ENCODE peak calls at places on chromosomes 12 and 14, in five cellular contexts. One of them, this sample, is unnamed. For H3K36me3, the result is how much of the 10 kb centered on the place peaks cover.

GRCh38 chr14:96251656-96252155 is 4.3 kb upstream of the BDKRB1 start:
- DNase-seq in tibial nerve: no peak
- DNase-seq in thyroid gland: no peak
- DNase-seq in prostate gland: no peak
- DNase-seq in gastrocnemius medialis: no peak
- DNase-seq in this sample: no peak

GRCh38 chr12:590206-590750 is 73.0 kb downstream of the NINJ2 start:
- DNase-seq in tibial nerve: no peak
- DNase-seq in thyroid gland: no peak
- DNase-seq in prostate gland: no peak
- DNase-seq in gastrocnemius medialis: no peak
- DNase-seq in this sample: no peak

GRCh38 chr12:50638482-50638880 is 125.4 kb upstream of the ATF1 start:
- DNase-seq in tibial nerve: no peak
- DNase-seq in thyroid gland: no peak
- DNase-seq in prostate gland: no peak
- DNase-seq in gastrocnemius medialis: no peak
- DNase-seq in this sample: no peak

GRCh38 chr14:103031956-103032355 is 25.4 kb downstream of the CDC42BPB start:
- DNase-seq in tibial nerve: no peak
- DNase-seq in thyroid gland: no peak
- DNase-seq in prostate gland: no peak
- DNase-seq in gastrocnemius medialis: no peak
- DNase-seq in this sample: no peak

GRCh38 chr14:103562135-103562384 is 397 bp downstream of the BAG5 start:
- DNase-seq in tibial nerve: no peak
- DNase-seq in thyroid gland: no peak
- DNase-seq in prostate gland: no peak
- DNase-seq in gastrocnemius medialis: no peak
- DNase-seq in this sample: no peak

GRCh38 chr12:5032821-5033220 is 10.9 kb upstream of the KCNA5 start:
- DNase-seq in tibial nerve: no peak
- DNase-seq in thyroid gland: no peak
- DNase-seq in prostate gland: no peak
- DNase-seq in gastrocnemius medialis: no peak
- DNase-seq in this sample: no peak

GRCh38 chr14:33985242-33985641 is 34.4 kb upstream of the EGLN3 start:
- DNase-seq in tibial nerve: no peak
- DNase-seq in thyroid gland: no peak
- DNase-seq in prostate gland: no peak
- DNase-seq in gastrocnemius medialis: no peak
- DNase-seq in this sample: no peak

GRCh38 chr14:101072531-101072930 is 169.0 kb upstream of the RTL1 start:
- DNase-seq in tibial nerve: peak
- DNase-seq in thyroid gland: no peak
- DNase-seq in prostate gland: no peak
- DNase-seq in gastrocnemius medialis: no peak
- DNase-seq in this sample: peak

GRCh38 chr14:76337619-76338545 is 38.1 kb upstream of the ESRRB start:
- DNase-seq in tibial nerve: no peak
- DNase-seq in thyroid gland: no peak
- DNase-seq in prostate gland: no peak
- DNase-seq in gastrocnemius medialis: no peak
- DNase-seq in this sample: no peak

GRCh38 chr12:43957732-43958131 is 121.9 kb downstream of the TMEM117 start:
- DNase-seq in tibial nerve: no peak
- DNase-seq in thyroid gland: no peak
- DNase-seq in prostate gland: no peak
- DNase-seq in gastrocnemius medialis: no peak
- DNase-seq in this sample: peak

GRCh38 chr12:65567820-65568219 is 256.5 kb upstream of the HMGA2 start:
- DNase-seq in tibial nerve: no peak
- DNase-seq in thyroid gland: peak
- DNase-seq in prostate gland: peak
- DNase-seq in gastrocnemius medialis: no peak
- DNase-seq in this sample: no peak

GRCh38 chr14:99682809-99683618 is 1.1 kb upstream of the CYP46A1 start:
- DNase-seq in tibial nerve: peak
- DNase-seq in thyroid gland: peak
- DNase-seq in prostate gland: peak
- DNase-seq in gastrocnemius medialis: peak
- DNase-seq in this sample: peak

GRCh38 chr14:55398679-55399078 is 13.0 kb downstream of the ATG14 start:
- DNase-seq in tibial nerve: no peak
- DNase-seq in thyroid gland: no peak
- DNase-seq in prostate gland: no peak
- DNase-seq in gastrocnemius medialis: peak
- DNase-seq in this sample: peak

GRCh38 chr14:77303417-77304156 is 17.1 kb downstream of the POMT2 start:
- DNase-seq in tibial nerve: no peak
- DNase-seq in thyroid gland: no peak
- DNase-seq in prostate gland: no peak
- DNase-seq in gastrocnemius medialis: peak
- DNase-seq in this sample: no peak

GRCh38 chr12:109518820-109519665 is 41.6 kb downstream of the UBE3B start:
- DNase-seq in tibial nerve: peak
- DNase-seq in thyroid gland: peak
- DNase-seq in prostate gland: peak
- DNase-seq in gastrocnemius medialis: no peak
- DNase-seq in this sample: peak

GRCh38 chr14:91977909-91978308 is 30.4 kb upstream of the FBLN5 start:
- DNase-seq in tibial nerve: no peak
- DNase-seq in thyroid gland: no peak
- DNase-seq in prostate gland: no peak
- DNase-seq in gastrocnemius medialis: no peak
- DNase-seq in this sample: no peak

GRCh38 chr12:131101006-131101405 is 147.3 kb downstream of the ADGRD1 start:
- DNase-seq in tibial nerve: peak
- DNase-seq in thyroid gland: peak
- DNase-seq in prostate gland: no peak
- DNase-seq in gastrocnemius medialis: no peak
- DNase-seq in this sample: peak

GRCh38 chr12:105220150-105220928 is 15.6 kb downstream of the APPL2 start:
- DNase-seq in tibial nerve: no peak
- DNase-seq in thyroid gland: no peak
- DNase-seq in prostate gland: no peak
- DNase-seq in gastrocnemius medialis: no peak
- DNase-seq in this sample: no peak

GRCh38 chr14:69896080-69896479 is 16.9 kb downstream of the SMOC1 start:
- DNase-seq in tibial nerve: no peak
- DNase-seq in thyroid gland: no peak
- DNase-seq in prostate gland: no peak
- DNase-seq in gastrocnemius medialis: no peak
- DNase-seq in this sample: no peak

GRCh38 chr14:90785876-90786450 is 30.3 kb downstream of the TTC7B start:
- DNase-seq in tibial nerve: no peak
- DNase-seq in thyroid gland: no peak
- DNase-seq in prostate gland: no peak
- DNase-seq in gastrocnemius medialis: no peak
- DNase-seq in this sample: no peak

GRCh38 chr12:2580821-2581220 is 213.9 kb upstream of the FKBP4 start:
- DNase-seq in tibial nerve: no peak
- DNase-seq in thyroid gland: peak
- DNase-seq in prostate gland: no peak
- DNase-seq in gastrocnemius medialis: no peak
- DNase-seq in this sample: no peak

GRCh38 chr12:118371354-118372282 is 1.1 kb downstream of the TAOK3 start:
- DNase-seq in tibial nerve: no peak
- DNase-seq in thyroid gland: peak
- DNase-seq in prostate gland: peak
- DNase-seq in gastrocnemius medialis: no peak
- DNase-seq in this sample: peak

GRCh38 chr14:95389471-95390011 is 69.8 kb upstream of the CLMN start:
- DNase-seq in tibial nerve: peak
- DNase-seq in thyroid gland: peak
- DNase-seq in prostate gland: no peak
- DNase-seq in gastrocnemius medialis: peak
- DNase-seq in this sample: peak

GRCh38 chr14:91269076-91269991 is 24.8 kb upstream of the GPR68 start:
- DNase-seq in tibial nerve: no peak
- DNase-seq in thyroid gland: no peak
- DNase-seq in prostate gland: no peak
- DNase-seq in gastrocnemius medialis: no peak
- DNase-seq in this sample: peak

GRCh38 chr12:120538281-120539156 is 4.4 kb downstream of the RNF10 start:
- DNase-seq in tibial nerve: no peak
- DNase-seq in thyroid gland: peak
- DNase-seq in prostate gland: no peak
- DNase-seq in gastrocnemius medialis: peak
- DNase-seq in this sample: no peak

GRCh38 chr12:52636189-52636588 is 15.8 kb downstream of the KRT2 start:
- DNase-seq in tibial nerve: no peak
- DNase-seq in thyroid gland: no peak
- DNase-seq in prostate gland: no peak
- DNase-seq in gastrocnemius medialis: no peak
- DNase-seq in this sample: no peak

GRCh38 chr12:52636592-52637258 is 15.3 kb downstream of the KRT2 start:
- DNase-seq in tibial nerve: no peak
- DNase-seq in thyroid gland: no peak
- DNase-seq in prostate gland: no peak
- DNase-seq in gastrocnemius medialis: no peak
- DNase-seq in this sample: no peak

GRCh38 chr12:52632656-52633055 is 14.3 kb upstream of the KRT73 start:
- DNase-seq in tibial nerve: no peak
- DNase-seq in thyroid gland: no peak
- DNase-seq in prostate gland: no peak
- DNase-seq in gastrocnemius medialis: no peak
- DNase-seq in this sample: no peak

GRCh38 chr12:52633383-52633782 is 15.0 kb upstream of the KRT73 start:
- DNase-seq in tibial nerve: no peak
- DNase-seq in thyroid gland: no peak
- DNase-seq in prostate gland: no peak
- DNase-seq in gastrocnemius medialis: no peak
- DNase-seq in this sample: no peak

GRCh38 chr12:52634266-52635056 is 16.1 kb upstream of the KRT73 start:
- DNase-seq in tibial nerve: no peak
- DNase-seq in thyroid gland: peak
- DNase-seq in prostate gland: peak
- DNase-seq in gastrocnemius medialis: peak
- DNase-seq in this sample: peak
- H3K27ac ChIP-seq in tibial nerve: no peak
- H3K27ac ChIP-seq in thyroid gland: no peak
- H3K27ac ChIP-seq in prostate gland: no peak
- H3K27ac ChIP-seq in gastrocnemius medialis: no peak
- H3K27ac ChIP-seq in this sample: no peak

GRCh38 chr14:21087294-21088091 is 11.0 kb downstream of the ZNF219 start:
- DNase-seq in tibial nerve: no peak
- DNase-seq in thyroid gland: no peak
- DNase-seq in prostate gland: no peak
- DNase-seq in gastrocnemius medialis: no peak
- DNase-seq in this sample: no peak
- TF ChIP-seq POLR2A in tibial nerve: no peak
- TF ChIP-seq POLR2A in thyroid gland: no peak
- TF ChIP-seq POLR2A in prostate gland: no peak
- TF ChIP-seq POLR2A in gastrocnemius medialis: no peak
- TF ChIP-seq POLR2A in this sample: no peak

GRCh38 chr12:12983420-12984035 is 16.5 kb downstream of the HEBP1 start:
- DNase-seq in tibial nerve: no peak
- DNase-seq in thyroid gland: peak
- DNase-seq in prostate gland: no peak
- DNase-seq in gastrocnemius medialis: no peak
- DNase-seq in this sample: peak

GRCh38 chr12:12977231-12977630 is 22.8 kb downstream of the HEBP1 start:
- DNase-seq in tibial nerve: no peak
- DNase-seq in thyroid gland: no peak
- DNase-seq in prostate gland: no peak
- DNase-seq in gastrocnemius medialis: no peak
- DNase-seq in this sample: no peak

GRCh38 chr12:12979151-12979550 is 20.9 kb downstream of the HEBP1 start:
- DNase-seq in tibial nerve: no peak
- DNase-seq in thyroid gland: no peak
- DNase-seq in prostate gland: no peak
- DNase-seq in gastrocnemius medialis: no peak
- DNase-seq in this sample: no peak

GRCh38 chr12:12976366-12976765 is 23.7 kb downstream of the HEBP1 start:
- DNase-seq in tibial nerve: no peak
- DNase-seq in thyroid gland: no peak
- DNase-seq in prostate gland: no peak
- DNase-seq in gastrocnemius medialis: no peak
- DNase-seq in this sample: no peak

DNA sequence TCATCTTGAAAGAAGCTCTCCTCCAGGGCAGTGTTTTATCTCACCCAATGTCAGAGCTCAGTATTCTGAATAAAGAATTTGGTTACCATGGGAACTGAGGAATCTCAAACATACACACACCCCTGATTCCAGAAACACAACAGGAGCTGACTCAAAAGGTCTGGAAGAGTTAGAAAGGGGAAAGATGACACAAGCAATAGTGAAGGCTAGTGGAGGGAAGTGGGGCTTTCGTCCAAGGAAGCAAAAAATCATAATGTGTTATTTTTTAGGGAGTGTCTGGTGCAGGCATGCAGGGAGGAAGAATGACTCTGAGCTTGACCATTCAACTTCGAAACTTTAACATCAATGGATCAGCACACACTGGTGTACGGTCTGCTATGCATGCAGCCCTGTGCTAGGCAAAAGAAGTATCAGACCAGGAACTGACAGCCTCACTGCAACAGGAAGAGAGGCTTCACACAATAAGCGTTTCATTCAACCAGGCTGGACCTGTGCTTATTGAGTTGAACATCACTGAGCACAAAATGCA is 20.3 kb downstream of the HEBP1 start:
- DNase-seq in tibial nerve: no peak
- DNase-seq in thyroid gland: no peak
- DNase-seq in prostate gland: no peak
- DNase-seq in gastrocnemius medialis: no peak
- DNase-seq in this sample: no peak
- H3K36me3 ChIP-seq in tibial nerve: under half
- H3K36me3 ChIP-seq in thyroid gland: under half
- H3K36me3 ChIP-seq in prostate gland: under half
- H3K36me3 ChIP-seq in gastrocnemius medialis: under half
- H3K36me3 ChIP-seq in this sample: under half

DNA sequence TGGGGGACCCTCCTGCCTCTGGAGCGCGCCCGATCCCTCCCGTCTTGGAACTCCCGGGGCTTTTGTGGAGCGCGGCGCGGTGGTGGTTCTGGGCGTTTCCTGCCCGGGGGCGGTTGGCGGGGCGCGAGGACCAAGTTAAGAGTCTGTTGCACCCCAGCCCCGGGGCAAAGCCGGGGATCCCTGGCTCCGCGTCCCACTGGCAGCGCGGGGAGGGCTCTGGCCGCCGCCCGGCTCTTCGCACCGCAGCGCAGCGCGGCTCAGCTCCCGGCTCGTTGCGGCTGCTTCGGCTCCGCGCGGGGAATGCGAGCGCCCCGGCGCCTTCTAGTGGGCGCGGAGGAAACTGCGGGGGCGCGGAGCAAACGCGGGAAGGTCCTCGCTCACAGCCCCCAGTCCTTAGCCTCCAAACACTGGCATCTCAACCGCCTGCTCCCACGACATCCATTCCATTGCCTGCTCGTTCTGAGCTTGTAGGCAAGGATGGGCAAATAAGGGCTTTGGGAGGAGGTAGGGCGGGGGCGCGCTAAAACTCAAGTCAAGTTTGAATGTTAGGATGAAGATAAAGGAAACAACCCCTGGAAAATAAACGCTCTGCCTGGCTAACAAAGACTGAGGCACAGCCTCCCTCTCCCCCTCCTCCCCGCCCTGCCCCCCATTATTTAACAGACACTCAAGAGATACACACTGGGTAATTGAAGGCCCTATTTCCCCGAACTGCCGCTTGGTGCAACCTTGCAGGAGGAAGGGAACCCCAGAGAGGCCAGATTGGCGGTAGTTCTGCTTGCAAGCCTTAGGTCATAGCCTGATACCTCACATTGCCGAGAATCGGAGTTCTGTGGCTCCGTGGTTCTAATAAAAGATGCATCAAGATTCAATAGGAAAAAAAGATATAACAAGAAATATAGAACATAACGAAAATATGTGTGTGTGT is at the start of gene B4GALNT1:
- DNase-seq in tibial nerve: no peak
- DNase-seq in thyroid gland: peak
- DNase-seq in prostate gland: no peak
- DNase-seq in gastrocnemius medialis: no peak
- DNase-seq in this sample: peak
- H3K27ac ChIP-seq in tibial nerve: peak
- H3K27ac ChIP-seq in thyroid gland: no peak
- H3K27ac ChIP-seq in prostate gland: no peak
- H3K27ac ChIP-seq in gastrocnemius medialis: peak
- H3K27ac ChIP-seq in this sample: no peak

This sample was measured in testis.